ENCODE peak calls at places on chromosomes 11 and 22, in six cellular contexts. I, E, V, T, P and J are unnamed samples.
A peak's percentile ranks its signal among the peaks of the same experiment; 100 is the strongest.

GRCh38 chr11:78149646-78150045 is 10.2 kb upstream of the ALG8 start:
- DNase-seq in P (peak; percentile 79), V (no peak), I (peak; percentile 18), E (no peak), T (no peak), J (peak; percentile 48)

GRCh38 chr11:126231725-126232459 is 20.3 kb downstream of the FAM118B start:
- DNase-seq in E (no peak), V (no peak), I (no peak), P (peak; percentile 87), T (no peak), J (no peak)

GRCh38 chr11:76263657-76264056 is 57.4 kb upstream of the WNT11 start:
- DNase-seq in I (no peak), T (no peak), P (no peak), V (no peak), E (no peak), J (no peak)

GRCh38 chr11:69431893-69432738 is 49.3 kb upstream of the LINC01488 start:
- DNase-seq in P (no peak), I (no peak), V (no peak), T (no peak), E (no peak), J (no peak)

GRCh38 chr22:29824677-29825076 is 13.4 kb downstream of the ASCC2 start:
- DNase-seq in V (no peak), E (no peak), T (no peak), P (no peak), I (no peak), J (no peak)

GRCh38 chr11:2885017-2885675 is 429 bp downstream of the CDKN1C start:
- DNase-seq in P (peak; percentile 42), T (no peak), E (no peak), I (no peak), V (peak; percentile 85), J (peak; percentile 63)

GRCh38 chr22:50525991-50526848 is 822 bp upstream of the SCO2 start:
- DNase-seq in V (peak; percentile 72), I (peak; percentile 53), E (peak; percentile 44), T (no peak), P (peak; percentile 73), J (peak; percentile 89)

GRCh38 chr11:86034710-86035109 is 34.2 kb downstream of the PICALM start:
- DNase-seq in T (no peak), V (no peak), I (no peak), E (no peak), P (peak; percentile 68), J (no peak)

GRCh38 chr11:122663764-122664163 is 8.2 kb downstream of the UBASH3B start:
- DNase-seq in I (no peak), T (no peak), E (no peak), P (no peak), V (no peak), J (peak; percentile 58)

GRCh38 chr22:38350444-38351359 is 33.5 kb upstream of the CSNK1E start:
- DNase-seq in P (no peak), T (no peak), V (no peak), I (no peak), E (no peak), J (no peak)

GRCh38 chr11:75198278-75198948 is 42.2 kb upstream of the TPBGL start:
- DNase-seq in E (no peak), I (no peak), P (no peak), T (no peak), V (no peak), J (no peak)

GRCh38 chr11:82996966-82997606 is 74.6 kb downstream of the RAB30 start:
- DNase-seq in E (no peak), T (peak; percentile 87), V (no peak), P (peak; percentile 39), I (no peak), J (no peak)

GRCh38 chr11:93652161-93652597 is 9.3 kb upstream of the CEP295 start:
- DNase-seq in E (peak; percentile 17), I (no peak), P (peak; percentile 56), V (peak; percentile 18), T (no peak), J (peak; percentile 69)

GRCh38 chr11:14417186-14417585 is 58.2 kb upstream of the RRAS2 start:
- DNase-seq in E (no peak), I (no peak), P (no peak), V (no peak), T (no peak), J (no peak)

GRCh38 chr22:30210235-30210831 is 36.2 kb downstream of the LIF start:
- DNase-seq in E (peak; percentile 89), T (no peak), I (peak; percentile 68), V (no peak), P (no peak), J (peak; percentile 34)

GRCh38 chr11:87722756-87723599 is 452.3 kb downstream of the RAB38 start:
- DNase-seq in P (peak; percentile 14), E (peak; percentile 7), T (no peak), I (no peak), V (no peak), J (peak; percentile 60)

GRCh38 chr11:57499413-57499982 is 16.0 kb downstream of the SLC43A1 start:
- DNase-seq in E (peak; percentile 84), P (peak; percentile 97), T (no peak), I (peak; percentile 98), V (peak; percentile 100), J (peak; percentile 51)

GRCh38 chr22:49270595-49271368 is 556.9 kb downstream of the BRD1 start:
- DNase-seq in V (no peak), T (no peak), P (no peak), E (no peak), I (no peak), J (no peak)

DNA sequence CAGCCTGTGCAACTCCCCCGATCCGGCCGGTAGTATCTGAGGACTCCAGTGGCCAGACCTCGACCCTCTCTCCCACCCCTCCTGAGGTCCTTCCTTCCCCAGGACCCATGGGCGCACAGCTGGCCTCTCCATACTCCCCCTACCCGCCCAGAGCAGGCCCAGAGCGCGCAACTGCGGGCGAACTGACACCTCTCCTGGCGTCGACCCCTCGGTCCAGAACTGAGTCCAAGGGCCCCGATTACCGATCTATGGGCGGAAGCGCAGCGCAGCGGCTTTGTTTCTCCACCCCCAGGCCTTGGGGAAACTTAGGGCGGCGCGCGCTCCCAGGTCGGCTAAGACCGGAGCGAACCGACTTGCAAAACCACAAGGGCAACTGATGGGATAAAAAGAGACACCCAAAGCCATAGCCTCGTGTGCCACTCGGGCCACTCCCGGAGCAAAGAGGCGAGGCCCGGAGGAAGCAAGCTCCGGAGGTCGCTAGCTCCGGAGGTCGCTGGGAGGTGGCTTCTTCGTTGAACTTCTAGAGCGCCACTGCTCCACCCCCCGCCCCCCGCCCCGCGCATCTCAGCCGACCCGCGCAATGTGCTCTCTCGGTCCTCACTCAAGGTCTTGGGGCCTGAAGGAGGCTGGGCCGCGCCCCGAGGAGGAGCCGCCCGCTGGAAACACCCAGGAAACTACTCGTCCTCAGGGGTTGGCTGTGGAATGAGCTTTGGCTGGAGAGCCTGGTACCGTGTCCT is 9.8 kb upstream of the ALX4 start:
- DNase-seq in E (no peak), V (peak; percentile 47), P (no peak), T (no peak), I (no peak), J (peak; percentile 37)
- H3K4me3 ChIP-seq in E (no peak overlapping the region), V (peak overlapping the region; percentile 14), P (no peak overlapping the region), T (no peak overlapping the region), I (no peak overlapping the region), J (no peak overlapping the region)

GRCh38 chr11:114063149-114063828 is 3.8 kb downstream of the ZBTB16 start:
- DNase-seq in E (no peak), I (no peak), P (no peak), T (no peak), V (no peak), J (no peak)

GRCh38 chr11:114065094-114065493 is 5.6 kb downstream of the ZBTB16 start:
- DNase-seq in I (no peak), T (no peak), E (no peak), P (no peak), V (no peak), J (no peak)

GRCh38 chr11:114062272-114062671 is 2.8 kb downstream of the ZBTB16 start:
- DNase-seq in E (no peak), T (no peak), V (no peak), P (no peak), I (no peak), J (no peak)

GRCh38 chr11:114064216-114064615 is 4.7 kb downstream of the ZBTB16 start:
- DNase-seq in I (no peak), E (no peak), P (no peak), T (no peak), V (no peak), J (no peak)

DNA sequence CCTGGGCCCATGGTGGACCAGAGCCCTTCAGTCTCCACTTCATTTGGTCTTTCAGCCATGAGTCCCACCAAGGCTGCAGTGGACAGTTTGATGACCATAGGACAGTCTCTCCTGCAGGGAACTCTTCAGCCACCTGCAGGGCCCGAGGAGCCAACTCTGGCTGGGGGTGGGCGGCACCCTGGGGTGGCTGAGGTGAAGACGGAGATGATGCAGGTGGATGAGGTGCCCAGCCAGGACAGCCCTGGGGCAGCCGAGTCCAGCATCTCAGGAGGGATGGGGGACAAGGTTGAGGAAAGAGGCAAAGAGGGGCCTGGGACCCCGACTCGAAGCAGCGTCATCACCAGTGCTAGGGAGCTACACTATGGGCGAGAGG is 4.3 kb downstream of the ZBTB16 start:
- DNase-seq in T (no peak), P (no peak), E (no peak), V (no peak), I (no peak), J (no peak)
- TF ChIP-seq MYC in T (no peak), P (no peak), E (no peak), V (no peak), I (no peak), J (no peak)

GRCh38 chr11:207213-208176 is at the start of the genes BET1L and RIC8A:
- DNase-seq in V (peak; percentile 97), E (peak; percentile 95), T (peak; percentile 94), I (peak; percentile 96), P (peak; percentile 97), J (peak; percentile 99)
- TF ChIP-seq POLR2A in V (peak; percentile 96), E (no peak), T (peak; percentile 97), I (peak; percentile 96), P (peak; percentile 84), J (peak; percentile 96)

GRCh38 chr11:45897556-45897955 is 9.5 kb downstream of the FREY1 start:
- DNase-seq in V (no peak), P (no peak), T (no peak), I (no peak), E (no peak), J (no peak)

GRCh38 chr11:45895553-45896259 is 10.3 kb downstream of the MAPK8IP1 start:
- DNase-seq in I (no peak), P (no peak), T (no peak), V (no peak), E (no peak), J (no peak)

GRCh38 chr11:45899086-45899447 is 8.0 kb downstream of the FREY1 start:
- DNase-seq in E (no peak), P (no peak), T (no peak), I (no peak), V (no peak), J (no peak)

GRCh38 chr11:45894555-45895247 is 9.2 kb downstream of the MAPK8IP1 start:
- DNase-seq in V (no peak), T (no peak), P (no peak), E (no peak), I (no peak), J (no peak)

DNA sequence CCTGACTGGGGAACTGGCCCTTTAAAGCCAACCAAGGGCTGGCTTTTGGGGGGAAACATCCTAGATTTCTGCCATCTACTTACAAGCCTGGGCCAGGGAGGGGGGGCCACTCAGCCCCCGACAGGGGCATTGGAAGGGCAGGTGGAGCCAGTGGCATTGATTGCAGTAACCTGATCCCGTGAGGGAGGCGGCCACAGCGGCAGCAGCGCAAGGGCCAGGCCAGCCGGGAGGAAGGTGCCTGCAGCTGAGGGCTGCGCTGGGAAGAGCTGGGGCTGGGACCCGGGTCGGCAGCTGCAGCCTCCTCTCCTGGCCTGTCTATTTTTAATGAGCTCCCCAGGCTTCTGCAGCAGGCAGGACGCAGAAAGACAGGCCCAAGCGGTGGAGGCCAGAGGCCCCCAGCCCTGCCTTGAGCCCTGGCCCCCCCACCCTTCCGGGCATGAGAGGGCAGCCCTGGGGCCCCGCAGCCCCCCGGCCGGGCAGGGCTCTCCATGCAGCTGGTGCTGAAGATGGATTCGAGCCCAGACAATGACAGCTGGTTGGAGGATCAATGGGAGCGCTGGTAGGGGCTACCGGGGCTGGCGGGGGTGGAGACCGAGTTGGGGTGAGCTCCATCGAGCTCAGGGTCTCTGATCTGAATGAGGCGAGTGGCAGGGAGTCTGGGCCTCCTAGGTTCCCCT is 10.5 kb downstream of the FREY1 start:
- DNase-seq in T (no peak), E (no peak), I (no peak), P (no peak), V (no peak), J (no peak)
- H3K4me3 ChIP-seq in T (no peak overlapping the region), E (no peak overlapping the region), I (no peak overlapping the region), P (no peak overlapping the region), V (no peak overlapping the region), J (no peak overlapping the region)